ENCODE peak calls at places on chromosomes 5 and 9, in seven cellular contexts. B is GM23248; F is stimulated activated CD8-positive, alpha-beta memory T cell treated with anti-CD3 and anti-CD28 coated beads, Interleukin-15, amount 100 ng/mL, for 24 hours; N is A172; E is kidney; Q is NCI-H748 treated with DMSO at 0.1 percent for 48 hours; O is stimulated activated CD4-positive, alpha-beta T cell treated with anti-CD3 and anti-CD28 coated beads, Interleukin-12 subunit alpha, Interleukin-12 subunit beta, amount 100 ng/mL, for 4 hours. H is an unnamed sample.

GRCh38 chr9:129932303-129933151 is 97.3 kb downstream of the USP20 start:
- DNase-seq in Q (no peak), F (no peak), O (no peak), N (no peak), E (no peak), B (peak), H (no peak)

GRCh38 chr5:59489551-59489950 is 404.0 kb downstream of the PDE4D start:
- DNase-seq in Q (no peak), O (no peak), N (no peak), B (peak), E (no peak), F (no peak), H (no peak)

GRCh38 chr5:154352960-154353548 is 92.7 kb upstream of the SAP30L start:
- DNase-seq in B (no peak), O (no peak), F (no peak), Q (no peak), E (no peak), N (no peak), H (no peak)

GRCh38 chr9:37010976-37011375 is 23.1 kb downstream of the PAX5 start:
- DNase-seq in O (no peak), N (no peak), E (no peak), F (no peak), B (no peak), Q (no peak), H (no peak)

GRCh38 chr9:129640086-129640870 is 1.7 kb downstream of the ASB6 start:
- DNase-seq in N (peak), B (peak), O (no peak), F (no peak), E (peak), Q (peak), H (peak)

GRCh38 chr5:93349613-93350012 is 231.4 kb downstream of the NR2F1-AS1 start:
- DNase-seq in N (peak), O (no peak), Q (no peak), E (no peak), F (no peak), B (peak), H (no peak)

GRCh38 chr5:125317546-125317995 is 571.1 kb upstream of the ZNF608 start:
- DNase-seq in F (no peak), N (no peak), Q (peak), O (no peak), B (no peak), E (no peak), H (no peak)

GRCh38 chr5:172688735-172689572 is 47.9 kb downstream of the NEURL1B start:
- DNase-seq in E (peak), O (peak), N (no peak), Q (no peak), F (no peak), B (no peak), H (no peak)

GRCh38 chr9:120702075-120702474 is 12.2 kb downstream of the MEGF9 start:
- DNase-seq in F (no peak), N (no peak), O (no peak), E (no peak), Q (no peak), B (no peak), H (no peak)

GRCh38 chr9:74666625-74667316 is 169.6 kb downstream of the RORB start:
- DNase-seq in Q (no peak), B (peak), N (no peak), F (no peak), E (no peak), O (no peak), H (no peak)

GRCh38 chr5:1722877-1723276 is 76.8 kb downstream of the MRPL36 start:
- DNase-seq in E (peak), B (no peak), Q (no peak), N (no peak), F (no peak), O (no peak), H (no peak)

GRCh38 chr5:1402611-1403255 is 42.5 kb downstream of the SLC6A3 start:
- DNase-seq in E (peak), B (no peak), O (no peak), Q (no peak), F (no peak), N (no peak), H (no peak)

GRCh38 chr5:95162231-95162992 is 122.5 kb downstream of the MCTP1 start:
- DNase-seq in F (no peak), N (no peak), Q (peak), O (no peak), E (no peak), B (no peak), H (no peak)

GRCh38 chr9:82560457-82560904 is 502.5 kb downstream of the RASEF start:
- DNase-seq in N (no peak), Q (peak), F (no peak), E (no peak), B (no peak), O (no peak), H (no peak)

GRCh38 chr5:82387041-82387818 is 109.1 kb upstream of the RPS23 start:
- DNase-seq in B (no peak), E (peak), O (no peak), N (peak), F (no peak), Q (peak), H (no peak)

GRCh38 chr9:20513126-20513913 is 109.0 kb downstream of the MLLT3 start:
- DNase-seq in N (no peak), F (no peak), O (no peak), B (no peak), E (peak), Q (no peak), H (no peak)

GRCh38 chr5:56735845-56736641 is 79.3 kb upstream of the MAP3K1 start:
- DNase-seq in Q (no peak), N (no peak), F (no peak), O (no peak), E (no peak), B (no peak), H (no peak)

GRCh38 chr5:156815988-156816599 is 34.0 kb upstream of the PPP1R2B start:
- DNase-seq in Q (no peak), O (no peak), E (no peak), B (peak), F (no peak), N (peak), H (no peak)

GRCh38 chr5:140322751-140323731 is 20.1 kb upstream of the PFDN1 start:
- DNase-seq in O (no peak), E (peak), Q (no peak), F (no peak), N (peak), B (peak), H (no peak)